ENCODE peak calls at places on chromosome 7, in five cellular contexts. One of them, this sample, is unnamed.

GRCh38 chr7:51075681-51076580 is 240.7 kb downstream of the COBL start:
- DNase-seq in kidney epithelial cell: no peak
- DNase-seq in gastrocnemius medialis: no peak
- DNase-seq in AG10803: no peak
- DNase-seq in astrocyte of the spinal cord: no peak
- DNase-seq in this sample: no peak

GRCh38 chr7:105759670-105760548 is 116.5 kb downstream of the ATXN7L1 start:
- DNase-seq in kidney epithelial cell: no peak
- DNase-seq in gastrocnemius medialis: no peak
- DNase-seq in astrocyte of the spinal cord: peak; percentile 74
- DNase-seq in AG10803: peak; percentile 73
- DNase-seq in this sample: no peak

GRCh38 chr7:78007231-78007630 is 208.7 kb downstream of the PHTF2 start:
- DNase-seq in AG10803: no peak
- DNase-seq in gastrocnemius medialis: no peak
- DNase-seq in astrocyte of the spinal cord: no peak
- DNase-seq in kidney epithelial cell: no peak
- DNase-seq in this sample: no peak

GRCh38 chr7:84450802-84451201 is 256.2 kb upstream of the SEMA3A start:
- DNase-seq in gastrocnemius medialis: no peak
- DNase-seq in kidney epithelial cell: no peak
- DNase-seq in astrocyte of the spinal cord: no peak
- DNase-seq in AG10803: no peak
- DNase-seq in this sample: no peak

GRCh38 chr7:130492519-130493274 is 812 bp downstream of the MEST start:
- DNase-seq in kidney epithelial cell: no peak
- DNase-seq in astrocyte of the spinal cord: no peak
- DNase-seq in AG10803: no peak
- DNase-seq in gastrocnemius medialis: no peak
- DNase-seq in this sample: no peak

GRCh38 chr7:102934670-102935069 is 21.9 kb downstream of the LRRC17 start:
- DNase-seq in AG10803: no peak
- DNase-seq in kidney epithelial cell: no peak
- DNase-seq in astrocyte of the spinal cord: no peak
- DNase-seq in gastrocnemius medialis: no peak
- DNase-seq in this sample: no peak

GRCh38 chr7:100124301-100125229 is 2.2 kb upstream of the MBLAC1 start:
- DNase-seq in astrocyte of the spinal cord: no peak
- DNase-seq in AG10803: no peak
- DNase-seq in kidney epithelial cell: no peak
- DNase-seq in gastrocnemius medialis: no peak
- DNase-seq in this sample: no peak

GRCh38 chr7:29265208-29265923 is 70.8 kb downstream of the CHN2 start:
- DNase-seq in AG10803: peak; percentile 3
- DNase-seq in kidney epithelial cell: no peak
- DNase-seq in astrocyte of the spinal cord: peak; percentile 45
- DNase-seq in gastrocnemius medialis: no peak
- DNase-seq in this sample: no peak

GRCh38 chr7:155860840-155861479 is 48.7 kb upstream of the SHH start:
- DNase-seq in kidney epithelial cell: no peak
- DNase-seq in gastrocnemius medialis: no peak
- DNase-seq in AG10803: no peak
- DNase-seq in astrocyte of the spinal cord: peak; percentile 52
- DNase-seq in this sample: no peak

GRCh38 chr7:94980418-94981142 is 73.2 kb downstream of the PPP1R9A start:
- DNase-seq in astrocyte of the spinal cord: no peak
- DNase-seq in gastrocnemius medialis: no peak
- DNase-seq in kidney epithelial cell: no peak
- DNase-seq in AG10803: no peak
- DNase-seq in this sample: no peak

GRCh38 chr7:93228302-93228701 is 2.0 kb upstream of the HEPACAM2 start:
- DNase-seq in AG10803: peak; percentile 66
- DNase-seq in kidney epithelial cell: no peak
- DNase-seq in gastrocnemius medialis: no peak
- DNase-seq in astrocyte of the spinal cord: peak; percentile 63
- DNase-seq in this sample: peak; percentile 36

GRCh38 chr7:150401861-150402631 is 22.9 kb downstream of the ZNF775 start:
- DNase-seq in AG10803: no peak
- DNase-seq in kidney epithelial cell: no peak
- DNase-seq in astrocyte of the spinal cord: no peak
- DNase-seq in gastrocnemius medialis: no peak
- DNase-seq in this sample: no peak

GRCh38 chr7:30206466-30206865 is 71.7 kb downstream of the MTURN start:
- DNase-seq in AG10803: peak; percentile 42
- DNase-seq in gastrocnemius medialis: no peak
- DNase-seq in kidney epithelial cell: peak; percentile 61
- DNase-seq in astrocyte of the spinal cord: peak; percentile 38
- DNase-seq in this sample: no peak

GRCh38 chr7:43694399-43694748 is 34.9 kb downstream of the COA1 start:
- DNase-seq in gastrocnemius medialis: no peak
- DNase-seq in AG10803: peak; percentile 86
- DNase-seq in astrocyte of the spinal cord: peak; percentile 91
- DNase-seq in kidney epithelial cell: no peak
- DNase-seq in this sample: no peak

GRCh38 chr7:40903872-40904271 is 769.1 kb downstream of the SUGCT start:
- DNase-seq in astrocyte of the spinal cord: no peak
- DNase-seq in kidney epithelial cell: no peak
- DNase-seq in AG10803: no peak
- DNase-seq in gastrocnemius medialis: no peak
- DNase-seq in this sample: no peak

GRCh38 chr7:85471312-85471711 is 284.5 kb upstream of the SEMA3D start:
- DNase-seq in kidney epithelial cell: no peak
- DNase-seq in gastrocnemius medialis: no peak
- DNase-seq in astrocyte of the spinal cord: peak; percentile 5
- DNase-seq in AG10803: no peak
- DNase-seq in this sample: no peak

GRCh38 chr7:101580596-101580995 is 48.5 kb downstream of the MYL10 start:
- DNase-seq in kidney epithelial cell: no peak
- DNase-seq in gastrocnemius medialis: no peak
- DNase-seq in astrocyte of the spinal cord: no peak
- DNase-seq in AG10803: no peak
- DNase-seq in this sample: peak; percentile 2

GRCh38 chr7:97405842-97406241 is 288.3 kb downstream of the SDHAF3 start:
- DNase-seq in astrocyte of the spinal cord: no peak
- DNase-seq in gastrocnemius medialis: no peak
- DNase-seq in AG10803: no peak
- DNase-seq in kidney epithelial cell: no peak
- DNase-seq in this sample: no peak

GRCh38 chr7:42603496-42603895 is 308.4 kb downstream of the C7orf25 start:
- DNase-seq in astrocyte of the spinal cord: no peak
- DNase-seq in gastrocnemius medialis: no peak
- DNase-seq in kidney epithelial cell: no peak
- DNase-seq in AG10803: no peak
- DNase-seq in this sample: no peak

GRCh38 chr7:42770106-42770505 is 141.8 kb downstream of the C7orf25 start:
- DNase-seq in kidney epithelial cell: no peak
- DNase-seq in gastrocnemius medialis: no peak
- DNase-seq in astrocyte of the spinal cord: no peak
- DNase-seq in AG10803: peak; percentile 37
- DNase-seq in this sample: no peak

GRCh38 chr7:126690848-126691751 is 561.6 kb downstream of the GRM8 start:
- DNase-seq in AG10803: no peak
- DNase-seq in kidney epithelial cell: no peak
- DNase-seq in gastrocnemius medialis: no peak
- DNase-seq in astrocyte of the spinal cord: no peak
- DNase-seq in this sample: no peak

GRCh38 chr7:148605350-148605749 is 14.8 kb downstream of the C7orf33 start:
- DNase-seq in astrocyte of the spinal cord: no peak
- DNase-seq in gastrocnemius medialis: no peak
- DNase-seq in AG10803: no peak
- DNase-seq in kidney epithelial cell: no peak
- DNase-seq in this sample: no peak

GRCh38 chr7:150787321-150788281 is 12.6 kb downstream of the TMEM176B start:
- DNase-seq in AG10803: peak; percentile 14
- DNase-seq in kidney epithelial cell: no peak
- DNase-seq in astrocyte of the spinal cord: no peak
- DNase-seq in gastrocnemius medialis: no peak
- DNase-seq in this sample: no peak

GRCh38 chr7:55491346-55491745 is 81.0 kb downstream of the VOPP1 start:
- DNase-seq in gastrocnemius medialis: no peak
- DNase-seq in astrocyte of the spinal cord: no peak
- DNase-seq in kidney epithelial cell: no peak
- DNase-seq in AG10803: no peak
- DNase-seq in this sample: no peak

GRCh38 chr7:78125884-78126283 is 327.3 kb downstream of the PHTF2 start:
- DNase-seq in AG10803: peak; percentile 65
- DNase-seq in gastrocnemius medialis: no peak
- DNase-seq in astrocyte of the spinal cord: no peak
- DNase-seq in kidney epithelial cell: no peak
- DNase-seq in this sample: no peak

GRCh38 chr7:159034988-159035387 is 109.7 kb downstream of the VIPR2 start:
- DNase-seq in astrocyte of the spinal cord: no peak
- DNase-seq in AG10803: no peak
- DNase-seq in kidney epithelial cell: no peak
- DNase-seq in gastrocnemius medialis: no peak
- DNase-seq in this sample: no peak

GRCh38 chr7:44240983-44241510 is 40.3 kb downstream of the YKT6 start:
- DNase-seq in kidney epithelial cell: peak; percentile 25
- DNase-seq in astrocyte of the spinal cord: peak; percentile 75
- DNase-seq in AG10803: peak; percentile 79
- DNase-seq in gastrocnemius medialis: peak; percentile 79
- DNase-seq in this sample: peak; percentile 94

GRCh38 chr7:2148189-2148588 is 84.6 kb downstream of the MAD1L1 start:
- DNase-seq in kidney epithelial cell: no peak
- DNase-seq in AG10803: no peak
- DNase-seq in astrocyte of the spinal cord: no peak
- DNase-seq in gastrocnemius medialis: no peak
- DNase-seq in this sample: no peak
- TF ChIP-seq CTCF in kidney epithelial cell: peak; percentile 8
- TF ChIP-seq CTCF in AG10803: no peak
- TF ChIP-seq CTCF in astrocyte of the spinal cord: peak; percentile 34
- TF ChIP-seq CTCF in gastrocnemius medialis: no peak
- TF ChIP-seq CTCF in this sample: no peak

GRCh38 chr7:76393116-76394031 is 16.1 kb downstream of the SSC4D start:
- DNase-seq in AG10803: peak; percentile 83
- DNase-seq in gastrocnemius medialis: peak; percentile 95
- DNase-seq in kidney epithelial cell: peak; percentile 48
- DNase-seq in astrocyte of the spinal cord: peak; percentile 83
- DNase-seq in this sample: peak; percentile 100
- TF ChIP-seq CTCF in AG10803: peak; percentile 7
- TF ChIP-seq CTCF in gastrocnemius medialis: peak; percentile 19
- TF ChIP-seq CTCF in kidney epithelial cell: no peak
- TF ChIP-seq CTCF in astrocyte of the spinal cord: no peak
- TF ChIP-seq CTCF in this sample: no peak

GRCh38 chr7:116591202-116592040 is 66.6 kb downstream of the CAV1 start:
- DNase-seq in AG10803: no peak
- DNase-seq in astrocyte of the spinal cord: peak; percentile 51
- DNase-seq in kidney epithelial cell: no peak
- DNase-seq in gastrocnemius medialis: no peak
- DNase-seq in this sample: no peak
- TF ChIP-seq CTCF in AG10803: peak; percentile 65
- TF ChIP-seq CTCF in astrocyte of the spinal cord: peak; percentile 53
- TF ChIP-seq CTCF in kidney epithelial cell: peak; percentile 34
- TF ChIP-seq CTCF in gastrocnemius medialis: peak; percentile 63
- TF ChIP-seq CTCF in this sample: peak; percentile 20

GRCh38 chr7:32167256-32167655 is 97.0 kb upstream of the PDE1C start:
- DNase-seq in astrocyte of the spinal cord: no peak
- DNase-seq in AG10803: no peak
- DNase-seq in gastrocnemius medialis: no peak
- DNase-seq in kidney epithelial cell: no peak
- DNase-seq in this sample: no peak

GRCh38 chr7:32161708-32162107 is 91.5 kb upstream of the PDE1C start:
- DNase-seq in AG10803: peak; percentile 98
- DNase-seq in kidney epithelial cell: no peak
- DNase-seq in astrocyte of the spinal cord: peak; percentile 74
- DNase-seq in gastrocnemius medialis: no peak
- DNase-seq in this sample: no peak

GRCh38 chr7:32164341-32164996 is 94.3 kb upstream of the PDE1C start:
- DNase-seq in AG10803: peak; percentile 83
- DNase-seq in kidney epithelial cell: no peak
- DNase-seq in astrocyte of the spinal cord: peak; percentile 85
- DNase-seq in gastrocnemius medialis: no peak
- DNase-seq in this sample: no peak

GRCh38 chr7:32163911-32164310 is 93.7 kb upstream of the PDE1C start:
- DNase-seq in astrocyte of the spinal cord: peak; percentile 68
- DNase-seq in kidney epithelial cell: no peak
- DNase-seq in gastrocnemius medialis: no peak
- DNase-seq in AG10803: peak; percentile 76
- DNase-seq in this sample: no peak

DNA sequence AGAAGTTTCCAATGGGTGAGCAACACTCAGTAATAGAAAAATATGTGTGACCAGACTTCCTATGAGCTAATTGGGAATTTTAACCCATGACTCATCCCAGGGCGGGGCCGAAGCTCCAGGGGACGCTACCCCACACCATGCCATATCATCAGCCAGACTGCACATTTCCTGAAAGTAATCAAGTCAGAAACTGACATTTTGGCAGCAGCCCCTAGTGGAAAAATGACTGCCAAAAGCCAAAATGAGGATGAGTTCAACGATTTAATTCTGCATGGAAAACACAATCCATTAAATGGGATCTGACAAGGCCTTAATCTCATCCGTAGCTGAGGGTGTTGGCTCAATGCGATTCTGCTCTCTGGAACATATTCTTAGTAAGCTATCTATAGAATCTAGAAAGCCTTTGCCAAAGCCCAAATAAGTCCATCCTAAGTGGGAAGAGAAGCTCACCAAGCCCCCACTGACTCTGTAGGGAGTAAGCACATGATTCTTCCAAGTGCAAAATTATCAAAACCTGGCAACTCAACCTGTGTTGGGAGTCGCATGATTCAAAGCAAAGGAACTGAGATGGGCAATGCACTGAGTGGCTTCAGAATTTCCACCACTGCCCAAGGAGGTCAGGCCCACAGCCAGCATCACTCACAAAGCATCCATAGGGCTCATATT is 93.1 kb upstream of the PDE1C start:
- DNase-seq in gastrocnemius medialis: peak; percentile 12
- DNase-seq in astrocyte of the spinal cord: peak; percentile 96
- DNase-seq in AG10803: peak; percentile 95
- DNase-seq in kidney epithelial cell: peak; percentile 77
- DNase-seq in this sample: no peak
- TF ChIP-seq CTCF in gastrocnemius medialis: no peak
- TF ChIP-seq CTCF in astrocyte of the spinal cord: no peak
- TF ChIP-seq CTCF in AG10803: no peak
- TF ChIP-seq CTCF in kidney epithelial cell: no peak
- TF ChIP-seq CTCF in this sample: no peak

GRCh38 chr7:142714375-142714774 is 34.9 kb upstream of the PRSS1 start:
- DNase-seq in kidney epithelial cell: no peak
- DNase-seq in AG10803: no peak
- DNase-seq in astrocyte of the spinal cord: no peak
- DNase-seq in gastrocnemius medialis: no peak
- DNase-seq in this sample: no peak

GRCh38 chr7:142709921-142710320 is 39.4 kb upstream of the PRSS1 start:
- DNase-seq in AG10803: no peak
- DNase-seq in astrocyte of the spinal cord: no peak
- DNase-seq in kidney epithelial cell: no peak
- DNase-seq in gastrocnemius medialis: no peak
- DNase-seq in this sample: no peak

GRCh38 chr7:142712617-142712957 is 36.7 kb upstream of the PRSS1 start:
- DNase-seq in astrocyte of the spinal cord: no peak
- DNase-seq in kidney epithelial cell: no peak
- DNase-seq in AG10803: no peak
- DNase-seq in gastrocnemius medialis: no peak
- DNase-seq in this sample: no peak

GRCh38 chr7:142711196-142711595 is 38.1 kb upstream of the PRSS1 start:
- DNase-seq in astrocyte of the spinal cord: no peak
- DNase-seq in kidney epithelial cell: no peak
- DNase-seq in AG10803: no peak
- DNase-seq in gastrocnemius medialis: no peak
- DNase-seq in this sample: no peak

GRCh38 chr7:142711722-142712616 is 37.3 kb upstream of the PRSS1 start:
- DNase-seq in kidney epithelial cell: no peak
- DNase-seq in gastrocnemius medialis: no peak
- DNase-seq in AG10803: peak; percentile 23
- DNase-seq in astrocyte of the spinal cord: peak; percentile 40
- DNase-seq in this sample: peak; percentile 24
- TF ChIP-seq CTCF in kidney epithelial cell: peak; percentile 66
- TF ChIP-seq CTCF in gastrocnemius medialis: peak; percentile 36
- TF ChIP-seq CTCF in AG10803: peak; percentile 69
- TF ChIP-seq CTCF in astrocyte of the spinal cord: peak; percentile 76
- TF ChIP-seq CTCF in this sample: no peak